ENCODE peak calls at places on chromosomes 5 and 9, in four cellular contexts. W, X, B and G are unnamed samples.

GRCh38 chr5:98144710-98145109 is 628.8 kb upstream of the RGMB start:
- DNase-seq in X (no peak), B (no peak), W (no peak), G (no peak)

GRCh38 chr9:122115176-122116035 is 22.3 kb upstream of the TTLL11 start:
- DNase-seq in X (no peak), W (no peak), B (no peak), G (no peak)

GRCh38 chr5:61290815-61291214 is 41.2 kb upstream of the ZSWIM6 start:
- DNase-seq in X (no peak), W (no peak), B (no peak), G (peak; percentile 49)

GRCh38 chr9:18343799-18344198 is 130.2 kb upstream of the ADAMTSL1 start:
- DNase-seq in X (no peak), B (peak; percentile 70), W (peak; percentile 52), G (peak; percentile 55)

GRCh38 chr9:68552700-68553099 is 12.0 kb upstream of the TMEM252 start:
- DNase-seq in W (peak; percentile 27), X (no peak), B (peak; percentile 63), G (peak; percentile 30)

GRCh38 chr9:81844131-81844567 is 84.1 kb upstream of the SPATA31D4 start:
- DNase-seq in X (no peak), B (no peak), W (no peak), G (no peak)

GRCh38 chr9:93231121-93231694 is 47.3 kb downstream of the WNK2 start:
- DNase-seq in X (no peak), B (no peak), W (no peak), G (no peak)

GRCh38 chr9:33619666-33620404 is 95.8 kb downstream of the ANKRD18B start:
- DNase-seq in X (no peak), B (peak; percentile 85), W (peak; percentile 83), G (peak; percentile 79)

GRCh38 chr5:9928266-9928750 is 298.2 kb upstream of the TAS2R1 start:
- DNase-seq in W (no peak), X (no peak), B (no peak), G (no peak)

GRCh38 chr5:133121080-133121479 is 69.3 kb downstream of the HSPA4 start:
- DNase-seq in W (no peak), B (no peak), X (no peak), G (no peak)

GRCh38 chr5:76294573-76294972 is 108.5 kb upstream of the IQGAP2 start:
- DNase-seq in B (no peak), X (no peak), W (no peak), G (peak; percentile 5)

GRCh38 chr9:116233160-116233530 is 79.6 kb downstream of the PAPPA start:
- DNase-seq in W (no peak), X (no peak), B (peak; percentile 32), G (peak; percentile 21)

GRCh38 chr9:112433715-112434392 is 52.8 kb upstream of the KIAA1958 start:
- DNase-seq in X (no peak), B (no peak), W (no peak), G (no peak)

GRCh38 chr9:13688990-13689600 is 409.6 kb upstream of the MPDZ start:
- DNase-seq in B (peak; percentile 26), X (no peak), W (peak; percentile 18), G (peak; percentile 24)

GRCh38 chr9:114898741-114899140 is 31.6 kb downstream of the TNFSF8 start:
- DNase-seq in W (no peak), X (no peak), B (no peak), G (no peak)

GRCh38 chr9:34036625-34037024 is 12.1 kb downstream of the UBAP2 start:
- DNase-seq in W (no peak), X (no peak), B (no peak), G (no peak)

GRCh38 chr5:138077064-138077696 is 6.7 kb upstream of the WNT8A start:
- DNase-seq in B (peak; percentile 72), X (peak; percentile 87), W (peak; percentile 62), G (peak; percentile 60)

GRCh38 chr5:16809816-16810502 is 126.1 kb downstream of the MYO10 start:
- DNase-seq in B (peak; percentile 49), X (peak; percentile 31), W (peak; percentile 94), G (peak; percentile 88)

GRCh38 chr5:142769251-142769792 is 855 bp upstream of the ARHGAP26 start:
- DNase-seq in X (no peak), B (no peak), W (no peak), G (no peak)

GRCh38 chr5:84647581-84647980 is 262.9 kb upstream of the EDIL3 start:
- DNase-seq in B (no peak), W (no peak), X (no peak), G (no peak)

GRCh38 chr5:80963521-80963895 is 3.3 kb downstream of the RASGRF2 start:
- DNase-seq in B (no peak), W (no peak), X (no peak), G (no peak)

GRCh38 chr9:107648153-107648716 is 158.7 kb upstream of the KLF4 start:
- DNase-seq in W (peak; percentile 60), B (peak; percentile 84), X (no peak), G (peak; percentile 48)

GRCh38 chr9:6645153-6646027 is at the start of gene GLDC:
- DNase-seq in W (no peak), B (no peak), X (peak; percentile 11), G (peak; percentile 72)

GRCh38 chr9:35203531-35203930 is 41.7 kb downstream of the UNC13B start:
- DNase-seq in B (no peak), W (no peak), X (no peak), G (no peak)

GRCh38 chr9:6929428-6929827 is 171.7 kb downstream of the KDM4C start:
- DNase-seq in X (no peak), W (no peak), B (no peak), G (no peak)

GRCh38 chr9:136807281-136808074 is at the start of gene RABL6:
- DNase-seq in X (peak; percentile 47), B (peak; percentile 58), W (peak; percentile 56), G (peak; percentile 64)

GRCh38 chr9:85377751-85378289 is 363.9 kb downstream of the AGTPBP1 start:
- DNase-seq in W (no peak), B (no peak), X (no peak), G (peak; percentile 56)

GRCh38 chr5:112136773-112137172 is 282.3 kb downstream of the EPB41L4A start:
- DNase-seq in X (no peak), B (no peak), W (no peak), G (no peak)

GRCh38 chr5:21862986-21863385 is 990.2 kb downstream of the CDH12 start:
- DNase-seq in B (no peak), W (no peak), X (no peak), G (no peak)

GRCh38 chr5:64690104-64690416 is 243 bp upstream of the SHISAL2B start:
- DNase-seq in X (no peak), W (no peak), B (no peak), G (no peak)
- H3K4me3 ChIP-seq in X (no peak overlapping the region), W (no peak overlapping the region), B (no peak overlapping the region), G (peak overlapping the region; percentile 14)

GRCh38 chr5:160450164-160450932 is 28.7 kb downstream of the PTTG1 start:
- DNase-seq in W (no peak), X (no peak), B (no peak), G (no peak)

GRCh38 chr5:160452721-160453263 is 31.1 kb downstream of the PTTG1 start:
- DNase-seq in B (no peak), X (no peak), W (no peak), G (no peak)

GRCh38 chr5:160451281-160451680 is 29.6 kb downstream of the PTTG1 start:
- DNase-seq in X (no peak), B (no peak), W (no peak), G (no peak)

GRCh38 chr5:160448886-160449285 is 27.2 kb downstream of the PTTG1 start:
- DNase-seq in B (no peak), W (no peak), X (no peak), G (no peak)

DNA sequence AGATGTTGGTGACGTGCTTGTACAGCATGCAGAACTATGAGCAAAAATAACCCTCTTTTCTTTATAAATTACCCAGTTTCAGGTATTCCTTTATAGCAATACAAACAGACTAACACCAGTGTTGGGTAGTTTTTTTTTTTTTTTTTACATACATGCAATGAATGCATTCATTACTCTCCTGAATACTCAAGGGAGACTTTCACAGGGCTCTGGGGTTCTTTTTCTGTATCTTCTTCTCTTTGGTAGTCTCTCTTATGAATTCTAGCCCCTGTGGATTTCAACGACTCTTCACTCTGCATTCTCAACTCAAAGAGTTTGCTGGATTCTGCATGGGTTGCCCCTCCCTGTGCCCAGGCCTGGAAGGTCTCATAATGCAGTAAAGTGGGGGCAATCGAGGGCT is 27.8 kb downstream of the PTTG1 start:
- DNase-seq in W (no peak), B (no peak), X (no peak), G (no peak)
- TF ChIP-seq CTCF in W (no peak), B (no peak), X (no peak), G (no peak)

DNA sequence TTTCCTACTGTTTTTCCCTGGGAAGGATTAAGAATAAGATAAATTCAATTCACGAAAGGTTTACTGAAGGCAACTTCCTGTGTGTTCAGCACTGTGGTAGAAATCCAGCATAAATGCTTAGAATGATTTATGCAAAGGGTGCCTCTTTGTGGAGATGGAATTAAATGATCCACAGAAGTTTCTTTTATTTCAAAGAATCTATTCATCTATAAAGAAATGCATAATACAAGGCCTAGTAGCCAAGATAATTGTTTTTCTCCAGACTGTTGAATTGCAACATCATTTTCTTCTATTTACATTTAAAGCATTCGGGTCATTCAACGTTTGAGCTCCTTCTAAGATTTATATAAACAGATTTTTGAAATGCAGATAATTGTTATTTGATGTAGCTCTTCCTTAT is 138.8 kb upstream of the NFIL3 start:
- DNase-seq in B (no peak), W (no peak), X (no peak), G (no peak)
- H3K4me3 ChIP-seq in B (no peak overlapping the region), W (no peak overlapping the region), X (no peak overlapping the region), G (no peak overlapping the region)

GRCh38 chr9:113609562-113610318 is 146.2 kb downstream of the RGS3 start:
- DNase-seq in X (peak; percentile 84), W (no peak), B (peak; percentile 32), G (no peak)
- TF ChIP-seq CTCF in X (no peak), W (no peak), B (no peak), G (no peak)

DNA sequence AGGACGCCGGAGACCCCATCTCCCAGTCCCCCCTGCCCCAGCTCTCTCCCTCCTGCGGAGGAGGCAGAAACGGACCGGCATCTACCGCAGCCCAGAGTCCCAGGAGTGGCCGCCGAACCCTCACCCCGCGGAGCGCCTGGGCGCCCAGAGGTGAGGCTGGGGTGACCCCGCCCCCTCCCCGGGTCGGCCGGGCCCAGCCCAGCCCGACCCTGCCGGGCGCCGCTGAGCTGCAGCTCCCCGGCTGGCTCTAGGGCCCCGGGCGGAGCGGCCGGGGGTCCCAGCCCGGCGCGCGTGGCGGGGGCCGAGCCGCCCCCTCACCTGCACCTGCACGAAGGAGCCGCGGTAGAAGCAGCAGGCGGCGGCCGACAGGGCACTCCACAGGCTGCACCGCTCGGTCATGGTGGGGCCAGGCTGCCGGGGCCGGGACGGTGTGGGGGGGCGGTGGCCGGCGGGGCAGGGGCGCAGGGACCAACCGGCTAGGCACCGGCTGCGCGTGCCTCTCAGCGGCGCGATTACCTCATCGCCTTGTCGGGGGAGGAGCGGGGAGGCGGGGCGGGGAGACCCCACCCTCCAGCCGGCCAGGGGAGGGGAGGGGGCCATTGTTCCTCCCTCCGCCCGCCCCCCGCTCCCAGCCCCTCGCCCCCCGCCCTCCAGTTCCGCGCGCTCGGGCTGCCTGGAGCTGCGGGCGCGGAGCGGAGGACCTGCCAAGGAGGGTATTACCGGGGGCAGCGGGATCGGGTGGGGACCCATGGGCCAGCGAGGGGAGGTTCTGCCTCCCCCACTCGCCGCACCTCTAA is 19.9 kb upstream of the TOR2A start:
- DNase-seq in X (no peak), B (no peak), W (no peak), G (no peak)
- H3K4me3 ChIP-seq in X (no peak overlapping the region), B (no peak overlapping the region), W (no peak overlapping the region), G (no peak overlapping the region)